ENCODE peak calls at places on chromosomes 6 and 20, in seven cellular contexts. I, H, O, U, A, Y and Z are unnamed samples.

GRCh38 chr20:58700121-58700780 is 7.7 kb downstream of the NPEPL1 start:
- DNase-seq in I (no peak), H (no peak), O (no peak), U (no peak), A (no peak), Y (no peak), Z (no peak)

GRCh38 chr6:53330137-53330536 is 18.6 kb downstream of the ELOVL5 start:
- DNase-seq in I (no peak), H (no peak), O (no peak), U (no peak), A (no peak), Y (no peak), Z (no peak)

GRCh38 chr6:16056263-16056870 is 72.5 kb upstream of the MYLIP start:
- DNase-seq in I (no peak), H (no peak), O (no peak), U (no peak), A (peak), Y (no peak), Z (no peak)

GRCh38 chr6:146289816-146290588 is 253.6 kb upstream of the RAB32 start:
- DNase-seq in I (peak), H (no peak), O (no peak), U (no peak), A (peak), Y (no peak), Z (no peak)

GRCh38 chr6:13063300-13063918 is 264.9 kb downstream of the TBC1D7 start:
- DNase-seq in I (no peak), H (no peak), O (no peak), U (no peak), A (no peak), Y (no peak), Z (no peak)

GRCh38 chr6:37860226-37860839 is 40.8 kb downstream of the ZFAND3 start:
- DNase-seq in I (peak), H (peak), O (no peak), U (no peak), A (peak), Y (peak), Z (peak)

GRCh38 chr20:60080401-60080800 is 122.2 kb downstream of the CDH26 start:
- DNase-seq in I (no peak), H (no peak), O (no peak), U (no peak), A (no peak), Y (no peak), Z (no peak)

GRCh38 chr6:149484733-149485700 is at the start of gene ZC3H12D:
- DNase-seq in I (peak), H (peak), O (peak), U (no peak), A (peak), Y (no peak), Z (peak)

GRCh38 chr6:11964101-11964500 is 48.0 kb upstream of the HIVEP1 start:
- DNase-seq in I (no peak), H (no peak), O (no peak), U (no peak), A (no peak), Y (no peak), Z (no peak)

GRCh38 chr6:41466437-41466990 is 79.7 kb upstream of the FOXP4 start:
- DNase-seq in I (no peak), H (no peak), O (no peak), U (no peak), A (peak), Y (no peak), Z (no peak)

GRCh38 chr20:63847374-63848002 is 13.8 kb upstream of the ABHD16B start:
- DNase-seq in I (no peak), H (no peak), O (no peak), U (no peak), A (peak), Y (no peak), Z (no peak)

GRCh38 chr6:141426400-141426980 is 706.2 kb upstream of the GJE1 start:
- DNase-seq in I (no peak), H (no peak), O (no peak), U (no peak), A (no peak), Y (no peak), Z (no peak)

GRCh38 chr6:12911387-12911960 is 194.9 kb downstream of the PHACTR1 start:
- DNase-seq in I (peak), H (no peak), O (no peak), U (no peak), A (peak), Y (peak), Z (peak)

GRCh38 chr20:10555865-10556308 is 117.9 kb downstream of the JAG1 start:
- DNase-seq in I (peak), H (no peak), O (no peak), U (no peak), A (peak), Y (no peak), Z (no peak)

GRCh38 chr6:141492885-141493284 is 639.8 kb upstream of the GJE1 start:
- DNase-seq in I (no peak), H (no peak), O (no peak), U (no peak), A (no peak), Y (no peak), Z (no peak)

GRCh38 chr20:53292347-53292746 is 301.3 kb downstream of the ZNF217 start:
- DNase-seq in I (no peak), H (no peak), O (no peak), U (no peak), A (no peak), Y (no peak), Z (no peak)

GRCh38 chr6:169978615-169979161 is 227.3 kb downstream of the ERMARD start:
- DNase-seq in I (no peak), H (no peak), O (no peak), U (no peak), A (no peak), Y (no peak), Z (no peak)

GRCh38 chr20:47317127-47317895 is 39.2 kb downstream of the ZMYND8 start:
- DNase-seq in I (peak), H (peak), O (peak), U (no peak), A (peak), Y (no peak), Z (peak)

GRCh38 chr6:157537518-157537917 is 156.5 kb downstream of the ZDHHC14 start:
- DNase-seq in I (no peak), H (no peak), O (no peak), U (no peak), A (peak), Y (no peak), Z (no peak)

GRCh38 chr6:56730663-56731529 is 88.2 kb upstream of the DST start:
- DNase-seq in I (peak), H (no peak), O (no peak), U (no peak), A (peak), Y (no peak), Z (no peak)

GRCh38 chr20:58829531-58829941 is 21.2 kb downstream of the GNAS-AS1 start:
- DNase-seq in I (no peak), H (no peak), O (no peak), U (no peak), A (peak), Y (peak), Z (no peak)

GRCh38 chr6:56734334-56734733 is 91.6 kb upstream of the DST start:
- DNase-seq in I (no peak), H (no peak), O (no peak), U (no peak), A (no peak), Y (no peak), Z (no peak)

GRCh38 chr6:17278289-17279061 is 2.7 kb upstream of the RBM24 start:
- DNase-seq in I (peak), H (no peak), O (no peak), U (no peak), A (peak), Y (no peak), Z (no peak)

GRCh38 chr20:20363449-20364015 is 4.4 kb upstream of the INSM1 start:
- DNase-seq in I (no peak), H (no peak), O (no peak), U (peak), A (no peak), Y (peak), Z (no peak)

GRCh38 chr6:56984374-56984773 is 29.5 kb downstream of the BEND6 start:
- DNase-seq in I (no peak), H (no peak), O (no peak), U (no peak), A (peak), Y (no peak), Z (no peak)

GRCh38 chr6:169864148-169865030 is 113.0 kb downstream of the ERMARD start:
- DNase-seq in I (no peak), H (no peak), O (no peak), U (no peak), A (no peak), Y (peak), Z (no peak)

GRCh38 chr6:112232845-112233256 is 21.5 kb downstream of the LAMA4 start:
- DNase-seq in I (peak), H (no peak), O (no peak), U (no peak), A (peak), Y (no peak), Z (no peak)

GRCh38 chr20:40532103-40532502 is 156.9 kb downstream of the MAFB start:
- DNase-seq in I (peak), H (peak), O (no peak), U (no peak), A (peak), Y (no peak), Z (peak)

GRCh38 chr6:70663881-70664466 is 3.7 kb upstream of the SMAP1 start:
- DNase-seq in I (no peak), H (no peak), O (no peak), U (no peak), A (no peak), Y (no peak), Z (no peak)

GRCh38 chr20:7161690-7162089 is 394.2 kb downstream of the BMP2 start:
- DNase-seq in I (peak), H (no peak), O (no peak), U (no peak), A (peak), Y (peak), Z (no peak)

GRCh38 chr6:4316867-4317400 is 181.6 kb upstream of the ECI2 start:
- DNase-seq in I (peak), H (no peak), O (no peak), U (no peak), A (peak), Y (peak), Z (no peak)

GRCh38 chr20:59137532-59137931 is 26.1 kb upstream of the ZNF831 start:
- DNase-seq in I (no peak), H (no peak), O (no peak), U (no peak), A (no peak), Y (peak), Z (no peak)

GRCh38 chr6:34227656-34228421 is 8.8 kb upstream of the HMGA1 start:
- DNase-seq in I (no peak), H (no peak), O (no peak), U (no peak), A (no peak), Y (no peak), Z (no peak)

GRCh38 chr20:5000263-5001173 is 792 bp downstream of the SLC23A2 start:
- DNase-seq in I (no peak), H (peak), O (peak), U (peak), A (no peak), Y (no peak), Z (peak)

GRCh38 chr20:43983904-43984361 is 69.3 kb downstream of the TOX2 start:
- DNase-seq in I (no peak), H (no peak), O (no peak), U (no peak), A (no peak), Y (no peak), Z (no peak)

GRCh38 chr20:49316704-49317103 is 38.8 kb upstream of the ZNFX1 start:
- DNase-seq in I (no peak), H (no peak), O (no peak), U (no peak), A (no peak), Y (no peak), Z (no peak)

GRCh38 chr6:55955684-55956083 is 80.3 kb upstream of the BMP5 start:
- DNase-seq in I (no peak), H (no peak), O (no peak), U (no peak), A (no peak), Y (no peak), Z (no peak)